ENCODE peak calls at places on chromosomes 3 and 15, in seven cellular contexts. K, U, B, M, O, W and N are unnamed samples. For H3K4me1, the result is how much of the 10 kb centered on the place peaks cover.

GRCh38 chr3:145094355-145094941 is 1066.5 kb downstream of the PLOD2 start:
- DNase-seq in K (no peak), U (peak), B (no peak), M (no peak), O (no peak), W (peak), N (no peak)

GRCh38 chr3:49723301-49723630 is 485 bp downstream of the GMPPB start:
- DNase-seq in K (peak), U (no peak), B (peak), M (peak), O (peak), W (peak), N (no peak)

GRCh38 chr3:127161236-127161635 is 31.7 kb upstream of the PRR23E start:
- DNase-seq in K (no peak), U (no peak), B (no peak), M (peak), O (no peak), W (no peak), N (no peak)

GRCh38 chr15:81373996-81374395 is at the start of gene TMC3:
- DNase-seq in K (no peak), U (no peak), B (no peak), M (no peak), O (no peak), W (no peak), N (no peak)

GRCh38 chr3:48661501-48662139 is 1.1 kb downstream of the CELSR3 start:
- DNase-seq in K (peak), U (no peak), B (peak), M (peak), O (peak), W (peak), N (no peak)

GRCh38 chr3:184679056-184679502 is 32.8 kb downstream of the MAGEF1 start:
- DNase-seq in K (peak), U (no peak), B (no peak), M (no peak), O (no peak), W (no peak), N (no peak)

GRCh38 chr3:109702252-109702651 is 364.9 kb upstream of the DPPA4 start:
- DNase-seq in K (no peak), U (peak), B (no peak), M (no peak), O (no peak), W (no peak), N (no peak)

GRCh38 chr3:10653241-10653640 is 147.9 kb upstream of the ATP2B2 start:
- DNase-seq in K (no peak), U (no peak), B (no peak), M (no peak), O (no peak), W (no peak), N (no peak)

GRCh38 chr3:136860541-136860940 is 1.5 kb upstream of the NCK1 start:
- DNase-seq in K (no peak), U (no peak), B (no peak), M (no peak), O (no peak), W (peak), N (no peak)

GRCh38 chr3:36302626-36303025 is 77.7 kb upstream of the STAC start:
- DNase-seq in K (no peak), U (no peak), B (no peak), M (no peak), O (no peak), W (no peak), N (no peak)

GRCh38 chr3:159928692-159929091 is 59.9 kb upstream of the IL12A start:
- DNase-seq in K (no peak), U (peak), B (no peak), M (no peak), O (no peak), W (no peak), N (peak)

GRCh38 chr3:158140396-158140795 is 30.5 kb downstream of the RSRC1 start:
- DNase-seq in K (no peak), U (no peak), B (no peak), M (no peak), O (no peak), W (no peak), N (no peak)

GRCh38 chr3:119627461-119627860 is 29.8 kb downstream of the PLA1A start:
- DNase-seq in K (peak), U (no peak), B (no peak), M (peak), O (no peak), W (no peak), N (no peak)

GRCh38 chr15:82568986-82569385 is 28.7 kb upstream of the RPS17 start:
- DNase-seq in K (no peak), U (no peak), B (no peak), M (no peak), O (no peak), W (no peak), N (no peak)

GRCh38 chr3:50625131-50625878 is 8.4 kb downstream of the MAPKAPK3 start:
- DNase-seq in K (no peak), U (no peak), B (no peak), M (no peak), O (no peak), W (no peak), N (no peak)

GRCh38 chr3:128307029-128307633 is 153.8 kb downstream of the EEFSEC start:
- DNase-seq in K (no peak), U (no peak), B (no peak), M (no peak), O (no peak), W (no peak), N (no peak)

GRCh38 chr3:150220041-150220440 is 188.1 kb upstream of the TSC22D2 start:
- DNase-seq in K (no peak), U (no peak), B (no peak), M (no peak), O (no peak), W (peak), N (peak)

GRCh38 chr3:195113074-195113473 is 157.9 kb downstream of the XXYLT1 start:
- DNase-seq in K (no peak), U (no peak), B (no peak), M (no peak), O (no peak), W (no peak), N (no peak)

GRCh38 chr15:89802986-89803820 is 11.4 kb downstream of the ANPEP start:
- DNase-seq in K (no peak), U (no peak), B (no peak), M (no peak), O (no peak), W (no peak), N (no peak)

GRCh38 chr3:50261505-50261904 is 7.4 kb upstream of the SEMA3B start:
- DNase-seq in K (peak), U (no peak), B (no peak), M (peak), O (no peak), W (no peak), N (no peak)

GRCh38 chr3:138455801-138456716 is 21.6 kb downstream of the ESYT3 start:
- DNase-seq in K (no peak), U (no peak), B (no peak), M (no peak), O (no peak), W (no peak), N (no peak)

GRCh38 chr3:105032541-105032940 is 334.2 kb upstream of the ALCAM start:
- DNase-seq in K (no peak), U (no peak), B (no peak), M (no peak), O (peak), W (no peak), N (no peak)

GRCh38 chr3:138747229-138747628 is 87.5 kb downstream of the PIK3CB start:
- DNase-seq in K (no peak), U (no peak), B (no peak), M (no peak), O (no peak), W (no peak), N (no peak)

GRCh38 chr15:93029613-93030429 is 59.2 kb downstream of the RGMA start:
- DNase-seq in K (no peak), U (no peak), B (peak), M (no peak), O (no peak), W (no peak), N (no peak)

GRCh38 chr15:33453761-33454160 is 143.0 kb downstream of the RYR3 start:
- DNase-seq in K (no peak), U (no peak), B (no peak), M (no peak), O (no peak), W (no peak), N (no peak)

GRCh38 chr3:167941234-167941995 is 154.3 kb downstream of the GOLIM4 start:
- DNase-seq in K (no peak), U (peak), B (peak), M (peak), O (no peak), W (no peak), N (no peak)

GRCh38 chr15:88142141-88142540 is 114.4 kb downstream of the NTRK3 start:
- DNase-seq in K (no peak), U (no peak), B (no peak), M (no peak), O (no peak), W (no peak), N (no peak)

GRCh38 chr3:9866639-9867038 is 13.4 kb downstream of the CIDEC start:
- DNase-seq in K (peak), U (no peak), B (peak), M (peak), O (no peak), W (no peak), N (no peak)

GRCh38 chr3:186963636-186964035 is 33.3 kb downstream of the ST6GAL1 start:
- DNase-seq in K (no peak), U (no peak), B (no peak), M (no peak), O (no peak), W (no peak), N (no peak)

GRCh38 chr3:141413387-141414140 is 45.3 kb downstream of the ZBTB38 start:
- DNase-seq in K (no peak), U (no peak), B (no peak), M (no peak), O (no peak), W (no peak), N (no peak)

GRCh38 chr3:120502116-120502515 is 51.3 kb upstream of the FSTL1 start:
- DNase-seq in K (no peak), U (no peak), B (no peak), M (no peak), O (no peak), W (no peak), N (peak)

GRCh38 chr3:168047190-168047795 is 48.4 kb downstream of the GOLIM4 start:
- DNase-seq in K (no peak), U (no peak), B (no peak), M (no peak), O (no peak), W (peak), N (no peak)

GRCh38 chr15:44023176-44023575 is 171.9 kb downstream of the FRMD5 start:
- DNase-seq in K (no peak), U (no peak), B (no peak), M (no peak), O (no peak), W (no peak), N (no peak)

GRCh38 chr3:102024270-102024904 is 175.1 kb downstream of the NFKBIZ start:
- DNase-seq in K (no peak), U (no peak), B (no peak), M (no peak), O (no peak), W (no peak), N (no peak)
- H3K4me1 ChIP-seq in K (under half), U (under half), B (under half), M (under half), O (under half), W (under half), N (under half)

GRCh38 chr3:147354621-147355020 is 51.7 kb downstream of the ZIC4 start:
- DNase-seq in K (no peak), U (no peak), B (no peak), M (no peak), O (no peak), W (no peak), N (no peak)
- H3K4me1 ChIP-seq in K (under half), U (under half), B (under half), M (under half), O (under half), W (under half), N (under half)

DNA sequence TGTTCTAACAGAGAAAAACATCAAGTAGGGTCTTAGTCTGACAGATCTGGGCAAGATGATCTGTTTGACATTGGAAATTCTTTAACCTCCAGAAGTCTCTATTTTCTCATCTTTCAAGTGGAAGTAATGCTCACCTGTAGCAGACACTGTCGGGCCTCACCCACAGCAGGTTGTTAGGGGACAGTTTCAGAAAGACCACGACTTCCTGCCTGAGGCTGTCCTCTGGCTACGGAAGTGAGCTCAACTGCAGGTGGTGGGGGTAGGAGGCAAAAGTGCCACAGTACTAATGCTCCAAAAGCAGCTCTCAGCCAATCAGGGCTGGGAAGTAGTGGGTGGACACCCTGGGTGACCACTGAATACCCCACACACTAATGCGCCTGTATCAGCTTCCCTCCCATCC is 111.4 kb upstream of the TOPAZ1 start:
- DNase-seq in K (no peak), U (no peak), B (no peak), M (no peak), O (no peak), W (peak), N (no peak)
- H3K4me1 ChIP-seq in K (under half), U (under half), B (under half), M (under half), O (under half), W (under half), N (under half)

GRCh38 chr3:152269423-152270144 is 855 bp downstream of the MBNL1 start:
- DNase-seq in K (peak), U (peak), B (peak), M (peak), O (peak), W (peak), N (peak)

GRCh38 chr3:152272771-152273242 is 4.1 kb downstream of the MBNL1 start:
- DNase-seq in K (no peak), U (peak), B (no peak), M (no peak), O (no peak), W (no peak), N (no peak)

GRCh38 chr3:152270145-152270870 is 1.6 kb downstream of the MBNL1 start:
- DNase-seq in K (no peak), U (no peak), B (no peak), M (no peak), O (no peak), W (peak), N (no peak)

GRCh38 chr3:152271465-152272035 is 2.8 kb downstream of the MBNL1 start:
- DNase-seq in K (no peak), U (no peak), B (no peak), M (no peak), O (no peak), W (no peak), N (no peak)

GRCh38 chr3:152270944-152271343 is 2.2 kb downstream of the MBNL1 start:
- DNase-seq in K (no peak), U (no peak), B (no peak), M (no peak), O (no peak), W (no peak), N (no peak)
- H3K4me1 ChIP-seq in K (under half), U (under half), B (under half), M (half or more), O (half or more), W (half or more), N (half or more)

DNA sequence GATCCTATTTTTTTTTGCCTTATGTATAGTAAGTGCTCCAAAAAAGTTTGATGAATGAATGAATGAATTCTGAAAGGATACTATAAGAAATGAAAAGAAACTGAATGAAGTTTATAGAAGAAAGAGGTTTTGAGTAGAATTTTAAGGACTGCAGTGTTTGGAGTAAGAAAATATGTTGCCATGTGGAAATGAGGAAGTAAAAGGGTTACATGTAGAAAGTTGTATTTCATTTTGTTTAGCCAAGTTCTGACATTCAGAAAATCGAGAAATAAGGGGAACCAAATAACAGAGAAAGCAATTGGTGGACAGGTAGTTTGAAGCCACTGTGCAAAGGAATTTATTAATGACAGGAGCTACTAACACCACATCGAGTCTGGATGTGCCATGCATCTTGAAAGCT is 200.7 kb downstream of the SATB1 start:
- DNase-seq in K (no peak), U (no peak), B (no peak), M (no peak), O (no peak), W (peak), N (no peak)
- H3K4me1 ChIP-seq in K (under half), U (under half), B (under half), M (under half), O (under half), W (half or more), N (under half)

GRCh38 chr15:58475573-58476524 is 44.1 kb downstream of the LIPC start:
- DNase-seq in K (no peak), U (no peak), B (no peak), M (no peak), O (no peak), W (peak), N (no peak)

GRCh38 chr15:58473720-58474119 is 41.9 kb downstream of the LIPC start:
- DNase-seq in K (no peak), U (peak), B (no peak), M (no peak), O (no peak), W (no peak), N (no peak)

GRCh38 chr15:58476525-58477162 is 44.9 kb downstream of the LIPC start:
- DNase-seq in K (no peak), U (no peak), B (no peak), M (no peak), O (no peak), W (no peak), N (no peak)

GRCh38 chr15:58472821-58473581 is 41.2 kb downstream of the LIPC start:
- DNase-seq in K (no peak), U (peak), B (no peak), M (no peak), O (no peak), W (peak), N (no peak)

GRCh38 chr15:58474741-58475323 is 43.0 kb downstream of the LIPC start:
- DNase-seq in K (no peak), U (no peak), B (no peak), M (no peak), O (no peak), W (no peak), N (no peak)
- H3K4me1 ChIP-seq in K (under half), U (under half), B (under half), M (half or more), O (under half), W (under half), N (under half)

GRCh38 chr3:98732239-98733054 is 30.7 kb upstream of the ST3GAL6 start:
- DNase-seq in K (peak), U (no peak), B (peak), M (peak), O (peak), W (no peak), N (no peak)

GRCh38 chr3:98734311-98734710 is 28.8 kb upstream of the ST3GAL6 start:
- DNase-seq in K (no peak), U (no peak), B (no peak), M (no peak), O (no peak), W (no peak), N (no peak)

GRCh38 chr3:98733055-98733777 is 29.9 kb upstream of the ST3GAL6 start:
- DNase-seq in K (peak), U (no peak), B (peak), M (no peak), O (peak), W (no peak), N (no peak)

GRCh38 chr3:98734737-98735136 is 28.4 kb upstream of the ST3GAL6 start:
- DNase-seq in K (no peak), U (no peak), B (no peak), M (no peak), O (no peak), W (no peak), N (no peak)

DNA sequence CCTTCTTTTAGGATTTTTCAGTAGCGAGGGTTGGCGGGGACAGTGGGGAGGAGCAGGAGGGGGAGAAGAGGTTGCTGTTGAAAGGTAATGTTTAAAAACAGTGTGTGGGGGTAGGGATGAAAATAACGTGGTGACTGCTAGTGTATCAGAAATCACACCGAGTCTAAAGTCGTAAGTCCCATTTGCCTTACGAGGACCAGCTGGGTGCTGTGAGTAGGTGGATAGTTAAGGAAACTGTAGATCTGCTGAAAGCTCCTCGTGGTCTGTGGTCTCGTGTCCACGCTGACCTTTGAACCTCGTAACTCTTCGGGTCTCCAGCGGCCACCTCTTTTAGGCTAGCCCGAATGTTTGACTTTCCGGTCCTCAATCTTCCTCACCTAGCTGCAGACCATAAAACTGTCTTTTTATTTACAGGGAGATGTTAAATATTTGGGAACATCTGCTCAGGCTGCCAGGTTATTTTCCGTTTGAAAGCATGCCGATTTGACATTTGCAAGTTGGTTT is 29.3 kb upstream of the ST3GAL6 start:
- DNase-seq in K (no peak), U (no peak), B (no peak), M (peak), O (no peak), W (no peak), N (no peak)
- H3K4me1 ChIP-seq in K (under half), U (under half), B (under half), M (under half), O (under half), W (under half), N (under half)

GRCh38 chr15:55630921-55631320 is 42.8 kb upstream of the PYGO1 start:
- DNase-seq in K (no peak), U (no peak), B (no peak), M (no peak), O (no peak), W (no peak), N (no peak)
- H3K4me1 ChIP-seq in K (under half), U (under half), B (under half), M (under half), O (under half), W (under half), N (under half)